ENCODE peak calls at places on chromosomes 12 and 14, in nine cellular contexts. D is stimulated activated CD4-positive, alpha-beta T cell treated with anti-CD3 and anti-CD28 coated beads, TNF-alpha, amount 100 ng/mL, for 48 hours; T is effector CD4-positive, alpha-beta T cell; I is activated naive CD8-positive, alpha-beta T cell treated with anti-CD3 and anti-CD28 coated beads for 36 hours; K is colonic mucosa; U is NCI-H226; O is A172; F is IMR-90; W is CD8-positive, alpha-beta memory T cell. A is an unnamed sample.

GRCh38 chr12:19704966-19705365 is 265.7 kb downstream of the AEBP2 start:
- DNase-seq in D (no peak), T (no peak), I (no peak), K (no peak), U (no peak), O (no peak), F (no peak), W (no peak), A (no peak)

GRCh38 chr14:24232645-24233537 is at the start of gene GMPR2:
- DNase-seq in D (no peak), T (no peak), I (no peak), K (no peak), U (no peak), O (no peak), F (no peak), W (no peak), A (peak; percentile 46)

GRCh38 chr14:53055003-53055402 is 98.1 kb downstream of the DDHD1 start:
- DNase-seq in D (no peak), T (no peak), I (no peak), K (no peak), U (no peak), O (peak; percentile 34), F (peak; percentile 72), W (no peak), A (no peak)

GRCh38 chr12:73445658-73446324 is 1091.8 kb upstream of the ATXN7L3B start:
- DNase-seq in D (no peak), T (no peak), I (no peak), K (no peak), U (no peak), O (no peak), F (no peak), W (no peak), A (no peak)

GRCh38 chr12:5620896-5621295 is 189.0 kb downstream of the NTF3 start:
- DNase-seq in D (no peak), T (no peak), I (no peak), K (no peak), U (no peak), O (no peak), F (no peak), W (no peak), A (no peak)

GRCh38 chr12:77033658-77034164 is 31.7 kb downstream of the E2F7 start:
- DNase-seq in D (no peak), T (no peak), I (no peak), K (no peak), U (no peak), O (no peak), F (no peak), W (no peak), A (no peak)

GRCh38 chr12:132154941-132155770 is 10.9 kb downstream of the NOC4L start:
- DNase-seq in D (no peak), T (peak; percentile 9), I (no peak), K (no peak), U (no peak), O (no peak), F (no peak), W (peak; percentile 48), A (no peak)

GRCh38 chr14:36241183-36241582 is 64.7 kb upstream of the PTCSC3 start:
- DNase-seq in D (no peak), T (no peak), I (no peak), K (no peak), U (no peak), O (no peak), F (no peak), W (no peak), A (no peak)

GRCh38 chr12:14403711-14404164 is 38.3 kb downstream of the ATF7IP start:
- DNase-seq in D (no peak), T (peak; percentile 20), I (no peak), K (peak; percentile 51), U (peak; percentile 83), O (no peak), F (peak; percentile 82), W (peak; percentile 69), A (peak; percentile 31)

GRCh38 chr14:105878554-105878953 is 352.2 kb downstream of the TMEM121 start:
- DNase-seq in D (no peak), T (no peak), I (no peak), K (no peak), U (no peak), O (no peak), F (no peak), W (peak; percentile 31), A (no peak)

GRCh38 chr14:99384446-99385417 is 95.9 kb downstream of the SETD3 start:
- DNase-seq in D (no peak), T (no peak), I (no peak), K (no peak), U (no peak), O (no peak), F (no peak), W (no peak), A (no peak)

GRCh38 chr12:32309811-32310755 is 89.3 kb upstream of the FGD4 start:
- DNase-seq in D (no peak), T (no peak), I (no peak), K (peak; percentile 31), U (no peak), O (no peak), F (peak; percentile 29), W (no peak), A (no peak)

GRCh38 chr14:23365353-23366162 is 586 bp upstream of the EFS start:
- DNase-seq in D (no peak), T (no peak), I (no peak), K (no peak), U (no peak), O (no peak), F (peak; percentile 5), W (peak; percentile 16), A (no peak)

GRCh38 chr14:52318829-52319604 is 4.9 kb downstream of the PTGER2 start:
- DNase-seq in D (no peak), T (no peak), I (no peak), K (no peak), U (no peak), O (no peak), F (peak; percentile 29), W (no peak), A (no peak)

GRCh38 chr14:19800282-19801117 is 3.1 kb upstream of the OR4N2 start:
- DNase-seq in D (no peak), T (no peak), I (no peak), K (no peak), U (no peak), O (no peak), F (no peak), W (no peak), A (no peak)

GRCh38 chr12:102722147-102722546 is 194.9 kb downstream of the PAH start:
- DNase-seq in D (no peak), T (no peak), I (no peak), K (no peak), U (no peak), O (no peak), F (no peak), W (no peak), A (no peak)

GRCh38 chr12:52495385-52495784 is 2.3 kb upstream of the KRT6A start:
- DNase-seq in D (no peak), T (no peak), I (no peak), K (no peak), U (peak; percentile 97), O (peak; percentile 34), F (no peak), W (no peak), A (no peak)

GRCh38 chr12:51661836-51662235 is 70.8 kb downstream of the SCN8A start:
- DNase-seq in D (no peak), T (no peak), I (no peak), K (no peak), U (no peak), O (no peak), F (peak; percentile 16), W (no peak), A (no peak)

GRCh38 chr12:121741743-121742142 is 29.2 kb downstream of the TMEM120B start:
- DNase-seq in D (no peak), T (no peak), I (no peak), K (no peak), U (no peak), O (peak; percentile 21), F (no peak), W (no peak), A (no peak)

GRCh38 chr14:102731871-102732800 is 45.1 kb upstream of the TRAF3 start:
- DNase-seq in D (no peak), T (no peak), I (no peak), K (no peak), U (no peak), O (no peak), F (no peak), W (no peak), A (no peak)

A was measured in stimulated activated naive CD4-positive, alpha-beta T cell.